ENCODE peak calls at places on chromosomes 12 and 14, in nine cellular contexts. U is CD8-positive, alpha-beta T cell; K is activated CD4-positive, alpha-beta T cell treated with anti-CD3 and anti-CD28 coated beads, Interleukin-2, amount 50 U/mL, for 1 hour; B is NT2/D1; M is progenitor cell of endocrine pancreas; V is activated CD4-positive, CD25-positive, alpha-beta regulatory T cell; Z is fibroblast of lung; Y is fibroblast of pulmonary artery; A is H54. R is an unnamed sample.
A peak's percentile ranks its signal among the peaks of the same experiment; 100 is the strongest.

GRCh38 chr12:115232455-115233156 is 548.6 kb upstream of the TBX3 start:
- DNase-seq in B (no peak), Z (peak; percentile 61), A (no peak), M (no peak), Y (peak; percentile 62), U (no peak), K (no peak), V (no peak), R (no peak)

GRCh38 chr12:55742719-55743130 is at the start of gene GDF11:
- DNase-seq in U (peak; percentile 79), B (no peak), Y (peak; percentile 75), A (peak; percentile 92), M (peak; percentile 55), V (peak; percentile 57), K (peak; percentile 69), Z (peak; percentile 76), R (no peak)

GRCh38 chr14:65961004-65961403 is 525.2 kb upstream of the CCDC196 start:
- DNase-seq in A (peak; percentile 36), M (peak; percentile 39), B (peak; percentile 35), Y (peak; percentile 76), U (peak; percentile 68), Z (peak; percentile 7), V (peak; percentile 35), K (peak; percentile 67), R (peak; percentile 67)

GRCh38 chr12:26629864-26630263 is 203.1 kb downstream of the ITPR2 start:
- DNase-seq in Z (peak; percentile 55), K (no peak), U (no peak), B (no peak), A (no peak), V (no peak), Y (peak; percentile 61), M (no peak), R (no peak)

GRCh38 chr14:105475269-105475915 is 771 bp downstream of the CRIP2 start:
- DNase-seq in M (no peak), V (no peak), Z (peak; percentile 60), K (no peak), U (no peak), A (peak; percentile 73), B (no peak), Y (no peak), R (peak; percentile 30)

GRCh38 chr14:93023039-93023438 is 92.7 kb downstream of the ITPK1 start:
- DNase-seq in K (no peak), M (no peak), V (no peak), Y (no peak), B (no peak), Z (no peak), U (no peak), A (no peak), R (no peak)

GRCh38 chr14:24054324-24054641 is 2.5 kb downstream of the CARMIL3 start:
- DNase-seq in Y (no peak), Z (no peak), B (no peak), A (no peak), K (no peak), V (no peak), U (no peak), M (no peak), R (no peak)

GRCh38 chr12:27969901-27970390 is 2.6 kb downstream of the PTHLH start:
- DNase-seq in K (peak; percentile 26), V (no peak), Z (peak; percentile 80), U (no peak), Y (peak; percentile 61), M (peak; percentile 78), A (no peak), B (peak; percentile 83), R (peak; percentile 78)

GRCh38 chr12:71938728-71939385 is at the start of gene TPH2:
- DNase-seq in V (peak; percentile 8), B (peak; percentile 89), A (no peak), M (peak; percentile 82), K (peak; percentile 38), U (no peak), Y (peak; percentile 72), Z (peak; percentile 56), R (peak; percentile 96)

GRCh38 chr12:109961612-109962011 is 34.6 kb downstream of the GIT2 start:
- DNase-seq in Z (peak; percentile 55), Y (no peak), U (no peak), V (no peak), B (no peak), A (no peak), M (no peak), K (no peak), R (no peak)

GRCh38 chr12:57459750-57460400 is at the start of gene GLI1:
- DNase-seq in Z (no peak), A (no peak), K (no peak), Y (peak; percentile 33), V (peak; percentile 22), U (no peak), B (no peak), M (no peak), R (peak; percentile 40)

GRCh38 chr12:47741340-47741703 is 16.0 kb upstream of the ENDOU start:
- DNase-seq in Y (no peak), A (peak; percentile 72), M (no peak), K (peak; percentile 70), U (peak; percentile 86), B (no peak), Z (peak; percentile 23), V (peak; percentile 35), R (no peak)

R was measured in nephron progenitor cell.